ENCODE peak calls at places on chromosome 14, in ten cellular contexts. S, W, O, N, P, D, K, L, Y and M are unnamed samples.

GRCh38 chr14:106551265-106551664 is 1024.9 kb downstream of the TMEM121 start:
- DNase-seq in S (no peak), W (no peak), O (no peak), N (no peak), P (no peak), D (no peak), K (no peak), L (no peak), Y (no peak), M (no peak)

GRCh38 chr14:57865450-57866198 is at the start of gene SLC35F4:
- DNase-seq in S (no peak), W (no peak), O (no peak), N (no peak), P (no peak), D (no peak), K (no peak), L (no peak), Y (peak), M (no peak)

GRCh38 chr14:67167420-67168109 is 21.7 kb upstream of the GARIN2 start:
- DNase-seq in S (no peak), W (no peak), O (no peak), N (no peak), P (no peak), D (no peak), K (no peak), L (no peak), Y (no peak), M (no peak)

GRCh38 chr14:98186140-98186539 is 1085.9 kb downstream of the BCL11B start:
- DNase-seq in S (no peak), W (no peak), O (no peak), N (no peak), P (no peak), D (no peak), K (no peak), L (no peak), Y (no peak), M (no peak)

GRCh38 chr14:68397827-68398226 is 395.0 kb downstream of the ZFP36L1 start:
- DNase-seq in S (peak), W (no peak), O (no peak), N (peak), P (no peak), D (no peak), K (no peak), L (no peak), Y (no peak), M (no peak)

GRCh38 chr14:96086032-96086431 is 46.9 kb downstream of the C14orf132 start:
- DNase-seq in S (peak), W (no peak), O (no peak), N (peak), P (no peak), D (no peak), K (no peak), L (no peak), Y (no peak), M (no peak)

GRCh38 chr14:101980700-101981099 is 16.3 kb downstream of the DYNC1H1 start:
- DNase-seq in S (peak), W (no peak), O (no peak), N (peak), P (no peak), D (no peak), K (peak), L (no peak), Y (peak), M (no peak)

GRCh38 chr14:99391671-99392070 is 89.0 kb downstream of the SETD3 start:
- DNase-seq in S (peak), W (no peak), O (no peak), N (peak), P (no peak), D (no peak), K (no peak), L (no peak), Y (no peak), M (no peak)

GRCh38 chr14:67940476-67940875 is 120.9 kb downstream of the RAD51B start:
- DNase-seq in S (peak), W (no peak), O (no peak), N (no peak), P (no peak), D (no peak), K (no peak), L (no peak), Y (no peak), M (no peak)

GRCh38 chr14:94373708-94374107 is 14.7 kb downstream of the SERPINA1 start:
- DNase-seq in S (peak), W (no peak), O (no peak), N (peak), P (no peak), D (no peak), K (no peak), L (no peak), Y (no peak), M (no peak)

GRCh38 chr14:100677925-100678765 is 48.5 kb upstream of the DLK1 start:
- DNase-seq in S (peak), W (no peak), O (no peak), N (peak), P (no peak), D (no peak), K (peak), L (no peak), Y (peak), M (no peak)

GRCh38 chr14:84882830-84883229 is 647.1 kb upstream of the FLRT2 start:
- DNase-seq in S (no peak), W (no peak), O (no peak), N (no peak), P (no peak), D (no peak), K (no peak), L (no peak), Y (no peak), M (no peak)

GRCh38 chr14:91387135-91387849 is 30.3 kb downstream of the CCDC88C start:
- DNase-seq in S (peak), W (no peak), O (no peak), N (no peak), P (peak), D (no peak), K (no peak), L (no peak), Y (peak), M (no peak)

GRCh38 chr14:91402278-91403068 is 15.1 kb downstream of the CCDC88C start:
- DNase-seq in S (no peak), W (no peak), O (no peak), N (no peak), P (no peak), D (no peak), K (peak), L (no peak), Y (no peak), M (no peak)

GRCh38 chr14:104770851-104771272 is 17.9 kb downstream of the SIVA1 start:
- DNase-seq in S (peak), W (no peak), O (no peak), N (no peak), P (no peak), D (no peak), K (no peak), L (no peak), Y (no peak), M (no peak)

GRCh38 chr14:37588956-37589737 is 5.9 kb downstream of the FOXA1 start:
- DNase-seq in S (peak), W (no peak), O (no peak), N (no peak), P (peak), D (no peak), K (no peak), L (no peak), Y (no peak), M (no peak)